ENCODE peak calls at places on chromosomes 6 and 20, in seven cellular contexts. P is uterus, Y is hepatocyte, A is pancreas, N is GM12865, H is thoracic aorta, I is foreskin fibroblast. J is an unnamed sample.

GRCh38 chr20:32418376-32418775 is 60.2 kb downstream of the ASXL1 start:
- DNase-seq in P (no peak), Y (no peak), A (no peak), N (no peak), H (no peak), I (no peak), J (no peak)

GRCh38 chr6:16249971-16250370 is 11.6 kb downstream of the GMPR start:
- DNase-seq in P (no peak), Y (no peak), A (no peak), N (no peak), H (no peak), I (no peak), J (no peak)

GRCh38 chr20:57040924-57041323 is 225.5 kb downstream of the BMP7 start:
- DNase-seq in P (peak; percentile 83), Y (peak; percentile 62), A (no peak), N (no peak), H (no peak), I (peak; percentile 77), J (no peak)

GRCh38 chr6:46993846-46994245 is 48.3 kb downstream of the ADGRF1 start:
- DNase-seq in P (no peak), Y (no peak), A (no peak), N (no peak), H (no peak), I (peak; percentile 67), J (no peak)

GRCh38 chr20:49880177-49880576 is 35.2 kb downstream of the SPATA2 start:
- DNase-seq in P (no peak), Y (no peak), A (no peak), N (no peak), H (no peak), I (no peak), J (no peak)

GRCh38 chr6:101086473-101086872 is 205.3 kb upstream of the ASCC3 start:
- DNase-seq in P (no peak), Y (no peak), A (no peak), N (no peak), H (no peak), I (no peak), J (no peak)

GRCh38 chr6:46160102-46160501 is 10.7 kb downstream of the ENPP5 start:
- DNase-seq in P (no peak), Y (no peak), A (no peak), N (no peak), H (no peak), I (no peak), J (no peak)

GRCh38 chr6:125019281-125019680 is 57.0 kb downstream of the RNF217 start:
- DNase-seq in P (no peak), Y (no peak), A (no peak), N (no peak), H (no peak), I (no peak), J (no peak)

GRCh38 chr6:133610271-133610840 is 278.6 kb upstream of the TCF21 start:
- DNase-seq in P (no peak), Y (no peak), A (no peak), N (no peak), H (no peak), I (peak; percentile 68), J (no peak)

GRCh38 chr6:168056892-168057527 is 22.0 kb downstream of the FRMD1 start:
- DNase-seq in P (no peak), Y (no peak), A (peak; percentile 63), N (no peak), H (no peak), I (no peak), J (no peak)

GRCh38 chr6:21749754-21750153 is 156.2 kb downstream of the SOX4 start:
- DNase-seq in P (no peak), Y (no peak), A (no peak), N (no peak), H (no peak), I (no peak), J (no peak)

GRCh38 chr6:43276180-43277082 is 21.6 kb upstream of the SLC22A7 start:
- DNase-seq in P (no peak), Y (peak; percentile 61), A (no peak), N (peak; percentile 62), H (no peak), I (no peak), J (no peak)

GRCh38 chr6:158654498-158654897 is 4.6 kb downstream of the SYTL3 start:
- DNase-seq in P (peak; percentile 85), Y (peak; percentile 64), A (no peak), N (no peak), H (no peak), I (peak; percentile 78), J (no peak)

GRCh38 chr6:123497025-123497424 is 139.7 kb downstream of the TRDN start:
- DNase-seq in P (no peak), Y (no peak), A (no peak), N (no peak), H (no peak), I (no peak), J (no peak)

DNA sequence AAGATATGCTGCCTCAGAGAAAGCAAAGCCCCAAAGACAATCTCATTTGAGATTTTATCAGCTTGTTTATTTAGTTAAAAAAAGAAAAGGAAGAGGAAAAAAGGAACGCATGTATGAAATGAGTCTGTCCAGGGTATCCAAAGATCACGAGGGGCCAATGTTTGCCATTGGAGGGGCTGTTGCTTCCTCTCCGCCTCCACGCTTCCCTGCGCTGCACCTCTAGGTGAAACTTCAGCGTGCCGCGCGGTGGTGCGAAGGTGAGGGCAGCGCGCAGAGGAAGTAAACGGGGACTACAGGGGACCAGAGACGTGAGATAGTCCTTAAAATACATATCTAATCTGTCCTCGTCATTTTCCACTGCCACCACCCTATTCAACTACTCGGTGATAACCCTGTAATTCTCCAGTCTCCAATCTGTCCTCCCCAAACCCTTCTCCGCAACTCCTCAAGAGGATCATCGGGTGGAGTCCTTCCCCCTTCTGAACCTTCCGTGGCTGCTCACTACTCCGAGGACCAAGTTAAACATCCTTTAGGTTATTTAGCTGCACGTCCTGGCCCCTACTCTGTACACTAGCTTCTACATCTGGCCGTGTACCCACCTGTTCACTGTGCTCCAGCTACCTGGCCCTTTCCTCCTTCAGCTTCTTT is 1.1 kb upstream of the DCBLD1 start:
- DNase-seq in P (no peak), Y (peak; percentile 47), A (no peak), N (peak; percentile 26), H (no peak), I (no peak), J (no peak)
- TF ChIP-seq CTCF in P (no peak), Y (no peak), A (no peak), N (no peak), H (no peak), I (no peak), J (no peak)

DNA sequence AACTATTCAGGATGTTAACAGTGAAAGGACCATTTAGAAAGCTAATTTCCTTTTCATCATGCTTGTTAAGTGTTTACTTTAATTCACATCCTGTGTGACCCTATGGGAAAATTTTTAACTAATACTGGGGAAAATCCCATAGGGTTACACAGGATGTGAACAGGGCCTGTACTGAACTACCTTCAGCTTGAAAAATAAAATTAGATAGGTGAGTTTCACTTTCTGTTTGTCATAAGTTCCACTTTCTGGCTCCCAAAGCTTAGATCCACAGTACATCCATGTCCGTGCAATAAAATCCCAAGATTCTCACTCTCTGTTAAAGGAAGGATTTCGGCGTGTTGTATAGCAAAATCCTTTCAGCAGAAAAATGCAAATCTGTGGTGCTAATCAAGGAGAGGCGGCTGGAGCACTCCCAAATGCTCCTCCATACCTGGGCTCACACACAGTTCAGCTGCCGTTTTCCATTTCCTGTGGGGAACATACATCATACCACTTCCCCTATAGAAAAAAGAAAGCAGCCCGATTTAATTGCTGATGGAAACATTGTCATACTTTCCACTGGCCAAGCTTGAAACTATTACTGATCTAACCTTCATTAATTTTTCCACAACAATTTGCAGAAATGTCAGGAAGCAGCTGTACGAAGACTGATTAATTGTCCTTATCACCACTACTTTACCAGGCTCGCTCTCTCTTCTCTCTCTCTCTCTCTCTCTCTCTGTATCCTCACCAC is 125.2 kb downstream of the HIVEP2 start:
- DNase-seq in P (no peak), Y (no peak), A (no peak), N (peak; percentile 89), H (no peak), I (no peak), J (peak; percentile 65)
- H3K4me3 ChIP-seq in P (peak overlapping the region; percentile 18), Y (no peak overlapping the region), A (peak overlapping the region; percentile 24), N (peak overlapping the region; percentile 30), H (peak overlapping the region; percentile 67), I (no peak overlapping the region), J (peak overlapping the region; percentile 46)

GRCh38 chr6:38146021-38146657 is 326.6 kb downstream of the ZFAND3 start:
- DNase-seq in P (no peak), Y (no peak), A (no peak), N (no peak), H (no peak), I (no peak), J (no peak)

GRCh38 chr6:38143191-38144154 is 323.9 kb downstream of the ZFAND3 start:
- DNase-seq in P (no peak), Y (no peak), A (no peak), N (no peak), H (no peak), I (no peak), J (no peak)

GRCh38 chr6:38142178-38142902 is 322.8 kb downstream of the ZFAND3 start:
- DNase-seq in P (no peak), Y (no peak), A (no peak), N (peak; percentile 35), H (no peak), I (no peak), J (no peak)

GRCh38 chr6:38146658-38147027 is 327.1 kb downstream of the ZFAND3 start:
- DNase-seq in P (no peak), Y (no peak), A (no peak), N (no peak), H (no peak), I (no peak), J (no peak)

DNA sequence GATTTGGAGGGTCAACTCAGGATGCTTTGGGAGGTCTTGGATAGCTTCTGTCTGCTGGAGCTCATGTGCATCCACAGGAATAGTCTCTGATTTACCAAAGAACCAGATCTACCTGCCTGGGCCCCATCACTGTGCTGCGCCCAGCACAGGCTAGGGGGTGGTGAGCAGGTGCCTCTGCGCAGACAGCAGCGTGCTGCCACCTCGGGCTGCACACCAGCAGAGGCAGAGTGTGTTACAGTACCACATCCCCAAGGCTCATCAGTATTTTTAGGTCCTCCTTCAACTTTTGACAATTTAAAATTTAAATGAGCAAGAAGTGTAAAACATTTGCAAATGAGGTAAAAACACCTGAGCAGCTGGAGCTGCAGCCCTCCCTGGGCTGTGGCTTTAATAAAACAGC is 324.8 kb downstream of the ZFAND3 start:
- DNase-seq in P (no peak), Y (no peak), A (no peak), N (no peak), H (no peak), I (no peak), J (no peak)
- TF ChIP-seq CTCF in P (no peak), Y (no peak), A (no peak), N (no peak), H (no peak), I (no peak), J (no peak)

GRCh38 chr6:126848119-126848518 is 270.4 kb upstream of the RSPO3 start:
- DNase-seq in P (no peak), Y (no peak), A (no peak), N (no peak), H (no peak), I (no peak), J (no peak)
- H3K4me3 ChIP-seq in P (no peak overlapping the region), Y (no peak overlapping the region), A (no peak overlapping the region), N (no peak overlapping the region), H (no peak overlapping the region), I (no peak overlapping the region), J (no peak overlapping the region)